ENCODE peak calls at places on chromosomes 5 and 9, in ten cellular contexts. One of them, this sample, is unnamed.

GRCh38 chr5:127006711-127007110 is 23.6 kb downstream of the MARCHF3 start:
- DNase-seq in mesothelial cell of epicardium: no peak
- DNase-seq in dorsolateral prefrontal cortex: no peak
- DNase-seq in astrocyte of the spinal cord: no peak
- DNase-seq in EH: no peak
- DNase-seq in tibial artery: no peak
- DNase-seq in activated effector memory CD4-positive, alpha-beta T cell treated with anti-CD3 and anti-CD28 coated beads, Interleukin-2, amount 50 U/mL, for 16 hours: no peak
- DNase-seq in CD4-positive, CD25-positive, alpha-beta regulatory T cell: peak; percentile 9
- DNase-seq in nucleus accumbens: no peak
- DNase-seq in CD8-positive, alpha-beta T cell: no peak
- DNase-seq in this sample: no peak

GRCh38 chr5:74767579-74767913 is 497 bp downstream of the NSA2 start:
- DNase-seq in mesothelial cell of epicardium: no peak
- DNase-seq in EH: peak; percentile 69
- DNase-seq in CD8-positive, alpha-beta T cell: peak; percentile 30
- DNase-seq in dorsolateral prefrontal cortex: no peak
- DNase-seq in astrocyte of the spinal cord: no peak
- DNase-seq in activated effector memory CD4-positive, alpha-beta T cell treated with anti-CD3 and anti-CD28 coated beads, Interleukin-2, amount 50 U/mL, for 16 hours: peak; percentile 66
- DNase-seq in CD4-positive, CD25-positive, alpha-beta regulatory T cell: peak; percentile 41
- DNase-seq in tibial artery: no peak
- DNase-seq in nucleus accumbens: no peak
- DNase-seq in this sample: no peak

GRCh38 chr5:79697222-79698164 is 7.9 kb downstream of the CMYA5 start:
- DNase-seq in tibial artery: no peak
- DNase-seq in CD8-positive, alpha-beta T cell: no peak
- DNase-seq in CD4-positive, CD25-positive, alpha-beta regulatory T cell: no peak
- DNase-seq in mesothelial cell of epicardium: no peak
- DNase-seq in activated effector memory CD4-positive, alpha-beta T cell treated with anti-CD3 and anti-CD28 coated beads, Interleukin-2, amount 50 U/mL, for 16 hours: no peak
- DNase-seq in nucleus accumbens: no peak
- DNase-seq in EH: peak; percentile 53
- DNase-seq in dorsolateral prefrontal cortex: no peak
- DNase-seq in astrocyte of the spinal cord: no peak
- DNase-seq in this sample: no peak

GRCh38 chr9:134338394-134339182 is 12.3 kb downstream of the RXRA start:
- DNase-seq in mesothelial cell of epicardium: no peak
- DNase-seq in dorsolateral prefrontal cortex: peak; percentile 61
- DNase-seq in CD4-positive, CD25-positive, alpha-beta regulatory T cell: no peak
- DNase-seq in nucleus accumbens: no peak
- DNase-seq in EH: no peak
- DNase-seq in astrocyte of the spinal cord: no peak
- DNase-seq in tibial artery: no peak
- DNase-seq in activated effector memory CD4-positive, alpha-beta T cell treated with anti-CD3 and anti-CD28 coated beads, Interleukin-2, amount 50 U/mL, for 16 hours: no peak
- DNase-seq in CD8-positive, alpha-beta T cell: no peak
- DNase-seq in this sample: no peak

GRCh38 chr5:120552638-120553037 is 88.5 kb downstream of the PRR16 start:
- DNase-seq in nucleus accumbens: no peak
- DNase-seq in astrocyte of the spinal cord: peak; percentile 45
- DNase-seq in mesothelial cell of epicardium: no peak
- DNase-seq in CD4-positive, CD25-positive, alpha-beta regulatory T cell: no peak
- DNase-seq in tibial artery: no peak
- DNase-seq in EH: peak; percentile 19
- DNase-seq in dorsolateral prefrontal cortex: no peak
- DNase-seq in activated effector memory CD4-positive, alpha-beta T cell treated with anti-CD3 and anti-CD28 coated beads, Interleukin-2, amount 50 U/mL, for 16 hours: no peak
- DNase-seq in CD8-positive, alpha-beta T cell: no peak
- DNase-seq in this sample: no peak

GRCh38 chr5:99104538-99105132 is 175.8 kb upstream of the CHD1 start:
- DNase-seq in astrocyte of the spinal cord: peak; percentile 53
- DNase-seq in EH: peak; percentile 29
- DNase-seq in mesothelial cell of epicardium: no peak
- DNase-seq in CD8-positive, alpha-beta T cell: no peak
- DNase-seq in tibial artery: no peak
- DNase-seq in dorsolateral prefrontal cortex: no peak
- DNase-seq in activated effector memory CD4-positive, alpha-beta T cell treated with anti-CD3 and anti-CD28 coated beads, Interleukin-2, amount 50 U/mL, for 16 hours: no peak
- DNase-seq in CD4-positive, CD25-positive, alpha-beta regulatory T cell: peak; percentile 29
- DNase-seq in nucleus accumbens: no peak
- DNase-seq in this sample: no peak

GRCh38 chr5:85204289-85204688 is 819.6 kb upstream of the EDIL3 start:
- DNase-seq in tibial artery: no peak
- DNase-seq in mesothelial cell of epicardium: no peak
- DNase-seq in CD4-positive, CD25-positive, alpha-beta regulatory T cell: no peak
- DNase-seq in activated effector memory CD4-positive, alpha-beta T cell treated with anti-CD3 and anti-CD28 coated beads, Interleukin-2, amount 50 U/mL, for 16 hours: no peak
- DNase-seq in CD8-positive, alpha-beta T cell: no peak
- DNase-seq in astrocyte of the spinal cord: no peak
- DNase-seq in dorsolateral prefrontal cortex: no peak
- DNase-seq in EH: no peak
- DNase-seq in nucleus accumbens: no peak
- DNase-seq in this sample: no peak

GRCh38 chr5:167916706-167917105 is 374.7 kb upstream of the WWC1 start:
- DNase-seq in astrocyte of the spinal cord: no peak
- DNase-seq in EH: peak; percentile 17
- DNase-seq in nucleus accumbens: no peak
- DNase-seq in CD8-positive, alpha-beta T cell: no peak
- DNase-seq in dorsolateral prefrontal cortex: no peak
- DNase-seq in activated effector memory CD4-positive, alpha-beta T cell treated with anti-CD3 and anti-CD28 coated beads, Interleukin-2, amount 50 U/mL, for 16 hours: no peak
- DNase-seq in CD4-positive, CD25-positive, alpha-beta regulatory T cell: no peak
- DNase-seq in mesothelial cell of epicardium: no peak
- DNase-seq in tibial artery: peak; percentile 62
- DNase-seq in this sample: no peak

GRCh38 chr5:174550026-174550425 is 174.4 kb upstream of the MSX2 start:
- DNase-seq in CD8-positive, alpha-beta T cell: no peak
- DNase-seq in activated effector memory CD4-positive, alpha-beta T cell treated with anti-CD3 and anti-CD28 coated beads, Interleukin-2, amount 50 U/mL, for 16 hours: no peak
- DNase-seq in mesothelial cell of epicardium: no peak
- DNase-seq in tibial artery: no peak
- DNase-seq in EH: no peak
- DNase-seq in astrocyte of the spinal cord: no peak
- DNase-seq in CD4-positive, CD25-positive, alpha-beta regulatory T cell: no peak
- DNase-seq in nucleus accumbens: no peak
- DNase-seq in dorsolateral prefrontal cortex: no peak
- DNase-seq in this sample: no peak

GRCh38 chr9:113352411-113352810 is 3.1 kb downstream of the BSPRY start:
- DNase-seq in tibial artery: no peak
- DNase-seq in mesothelial cell of epicardium: no peak
- DNase-seq in nucleus accumbens: no peak
- DNase-seq in dorsolateral prefrontal cortex: no peak
- DNase-seq in EH: no peak
- DNase-seq in CD8-positive, alpha-beta T cell: no peak
- DNase-seq in astrocyte of the spinal cord: no peak
- DNase-seq in activated effector memory CD4-positive, alpha-beta T cell treated with anti-CD3 and anti-CD28 coated beads, Interleukin-2, amount 50 U/mL, for 16 hours: no peak
- DNase-seq in CD4-positive, CD25-positive, alpha-beta regulatory T cell: no peak
- DNase-seq in this sample: no peak

GRCh38 chr9:36968574-36969215 is 65.4 kb downstream of the PAX5 start:
- DNase-seq in dorsolateral prefrontal cortex: no peak
- DNase-seq in tibial artery: no peak
- DNase-seq in activated effector memory CD4-positive, alpha-beta T cell treated with anti-CD3 and anti-CD28 coated beads, Interleukin-2, amount 50 U/mL, for 16 hours: peak; percentile 28
- DNase-seq in CD4-positive, CD25-positive, alpha-beta regulatory T cell: no peak
- DNase-seq in nucleus accumbens: no peak
- DNase-seq in astrocyte of the spinal cord: no peak
- DNase-seq in mesothelial cell of epicardium: no peak
- DNase-seq in EH: no peak
- DNase-seq in CD8-positive, alpha-beta T cell: no peak
- DNase-seq in this sample: no peak

GRCh38 chr5:143200781-143201398 is 202.6 kb downstream of the NR3C1 start:
- DNase-seq in EH: peak; percentile 82
- DNase-seq in CD8-positive, alpha-beta T cell: no peak
- DNase-seq in activated effector memory CD4-positive, alpha-beta T cell treated with anti-CD3 and anti-CD28 coated beads, Interleukin-2, amount 50 U/mL, for 16 hours: no peak
- DNase-seq in CD4-positive, CD25-positive, alpha-beta regulatory T cell: no peak
- DNase-seq in mesothelial cell of epicardium: no peak
- DNase-seq in tibial artery: peak; percentile 33
- DNase-seq in dorsolateral prefrontal cortex: no peak
- DNase-seq in astrocyte of the spinal cord: peak; percentile 80
- DNase-seq in nucleus accumbens: no peak
- DNase-seq in this sample: no peak

GRCh38 chr9:10661994-10662393 is 49.2 kb upstream of the PTPRD start:
- DNase-seq in dorsolateral prefrontal cortex: no peak
- DNase-seq in mesothelial cell of epicardium: no peak
- DNase-seq in tibial artery: no peak
- DNase-seq in CD4-positive, CD25-positive, alpha-beta regulatory T cell: no peak
- DNase-seq in nucleus accumbens: no peak
- DNase-seq in EH: no peak
- DNase-seq in CD8-positive, alpha-beta T cell: no peak
- DNase-seq in astrocyte of the spinal cord: no peak
- DNase-seq in activated effector memory CD4-positive, alpha-beta T cell treated with anti-CD3 and anti-CD28 coated beads, Interleukin-2, amount 50 U/mL, for 16 hours: no peak
- DNase-seq in this sample: no peak

GRCh38 chr5:151132959-151133358 is 24.6 kb downstream of the ANXA6 start:
- DNase-seq in tibial artery: no peak
- DNase-seq in nucleus accumbens: no peak
- DNase-seq in activated effector memory CD4-positive, alpha-beta T cell treated with anti-CD3 and anti-CD28 coated beads, Interleukin-2, amount 50 U/mL, for 16 hours: no peak
- DNase-seq in CD4-positive, CD25-positive, alpha-beta regulatory T cell: no peak
- DNase-seq in dorsolateral prefrontal cortex: no peak
- DNase-seq in CD8-positive, alpha-beta T cell: no peak
- DNase-seq in EH: no peak
- DNase-seq in astrocyte of the spinal cord: no peak
- DNase-seq in mesothelial cell of epicardium: no peak
- DNase-seq in this sample: no peak